ENCODE peak calls at places on chromosomes 1 and 21, in ten cellular contexts. T is stimulated activated CD4-positive, alpha-beta T cell treated with anti-CD3 and anti-CD28 coated beads, Interleukin-4, amount 100 ng/mL, for 1 hour; A is iris pigment epithelial cell; V is iPS DF 6.9; E is LoVo; R is thyroid gland; L is heart left ventricle; H is HS-5; M is kidney glomerular epithelial cell; U is activated T-cell treated with anti-CD3 and anti-CD28 coated beads for 1 hour. P is an unnamed sample.

GRCh38 chr1:193192586-193192985 is 6.2 kb upstream of the B3GALT2 start:
- DNase-seq in T (no peak), A (no peak), V (no peak), E (no peak), R (no peak), L (no peak), H (no peak), M (no peak), U (no peak), P (no peak)

GRCh38 chr1:9136925-9137324 is 8.0 kb upstream of the GPR157 start:
- DNase-seq in T (no peak), A (no peak), V (no peak), E (no peak), R (no peak), L (no peak), H (no peak), M (no peak), U (no peak), P (no peak)

GRCh38 chr1:185917646-185918045 is 183.5 kb downstream of the HMCN1 start:
- DNase-seq in T (no peak), A (peak; percentile 55), V (no peak), E (no peak), R (peak; percentile 28), L (no peak), H (no peak), M (peak; percentile 26), U (no peak), P (no peak)

GRCh38 chr1:50414853-50415234 is 8.4 kb downstream of the DMRTA2 start:
- DNase-seq in T (no peak), A (no peak), V (no peak), E (no peak), R (no peak), L (no peak), H (no peak), M (no peak), U (no peak), P (no peak)

GRCh38 chr1:239772456-239772855 is 319.2 kb upstream of the FMN2 start:
- DNase-seq in T (no peak), A (no peak), V (no peak), E (no peak), R (no peak), L (no peak), H (no peak), M (no peak), U (no peak), P (no peak)

GRCh38 chr21:37149411-37149810 is 76.4 kb downstream of the TTC3 start:
- DNase-seq in T (no peak), A (peak; percentile 94), V (no peak), E (no peak), R (no peak), L (no peak), H (peak; percentile 13), M (no peak), U (no peak), P (no peak)

GRCh38 chr1:27592600-27593340 is 11.2 kb downstream of the AHDC1 start:
- DNase-seq in T (no peak), A (no peak), V (no peak), E (no peak), R (no peak), L (no peak), H (no peak), M (no peak), U (no peak), P (no peak)

GRCh38 chr1:50717327-50717726 is 242.7 kb downstream of the FAF1 start:
- DNase-seq in T (no peak), A (no peak), V (no peak), E (no peak), R (no peak), L (no peak), H (no peak), M (no peak), U (no peak), P (no peak)

GRCh38 chr1:77388655-77389054 is 106.8 kb downstream of the AK5 start:
- DNase-seq in T (no peak), A (no peak), V (no peak), E (no peak), R (no peak), L (no peak), H (no peak), M (no peak), U (no peak), P (no peak)

GRCh38 chr1:224696891-224697765 is 81.0 kb downstream of the CNIH3 start:
- DNase-seq in T (no peak), A (peak; percentile 40), V (no peak), E (no peak), R (peak; percentile 84), L (no peak), H (peak; percentile 71), M (peak; percentile 23), U (no peak), P (no peak)

GRCh38 chr1:27455166-27455811 is 34.7 kb downstream of the WASF2 start:
- DNase-seq in T (no peak), A (no peak), V (no peak), E (no peak), R (peak; percentile 28), L (no peak), H (no peak), M (peak; percentile 85), U (no peak), P (no peak)

GRCh38 chr1:235006816-235007215 is 121.8 kb downstream of the TOMM20 start:
- DNase-seq in T (no peak), A (no peak), V (no peak), E (no peak), R (no peak), L (no peak), H (no peak), M (no peak), U (no peak), P (no peak)

GRCh38 chr1:58804853-58805252 is 21.0 kb upstream of the JUN start:
- DNase-seq in T (no peak), A (no peak), V (no peak), E (peak; percentile 51), R (no peak), L (no peak), H (no peak), M (no peak), U (no peak), P (no peak)

GRCh38 chr1:24065314-24065713 is 46.6 kb downstream of the MYOM3 start:
- DNase-seq in T (no peak), A (no peak), V (no peak), E (no peak), R (no peak), L (no peak), H (no peak), M (no peak), U (no peak), P (no peak)

GRCh38 chr1:216456682-216457081 is 33.4 kb upstream of the USH2A start:
- DNase-seq in T (no peak), A (peak; percentile 93), V (no peak), E (no peak), R (no peak), L (no peak), H (peak; percentile 45), M (no peak), U (no peak), P (no peak)

GRCh38 chr21:41873005-41873404 is 6.1 kb downstream of the PRDM15 start:
- DNase-seq in T (no peak), A (no peak), V (no peak), E (no peak), R (no peak), L (no peak), H (no peak), M (no peak), U (no peak), P (no peak)

GRCh38 chr21:35244514-35244913 is 195.4 kb upstream of the RUNX1 start:
- DNase-seq in T (no peak), A (peak; percentile 88), V (no peak), E (no peak), R (no peak), L (no peak), H (no peak), M (no peak), U (no peak), P (peak; percentile 72)

GRCh38 chr1:112575154-112575804 is 43.7 kb downstream of the ST7L start:
- DNase-seq in T (no peak), A (peak; percentile 99), V (no peak), E (no peak), R (no peak), L (no peak), H (peak; percentile 76), M (no peak), U (no peak), P (no peak)

GRCh38 chr1:107401704-107402103 is 260.9 kb downstream of the NTNG1 start:
- DNase-seq in T (no peak), A (no peak), V (no peak), E (no peak), R (no peak), L (no peak), H (no peak), M (no peak), U (no peak), P (no peak)

GRCh38 chr21:37273440-37273839 is 6.3 kb upstream of the VPS26C start:
- DNase-seq in T (no peak), A (no peak), V (no peak), E (no peak), R (no peak), L (no peak), H (no peak), M (no peak), U (no peak), P (no peak)

GRCh38 chr1:115134850-115135484 is 45.7 kb upstream of the TSPAN2 start:
- DNase-seq in T (no peak), A (peak; percentile 83), V (no peak), E (peak; percentile 37), R (no peak), L (no peak), H (peak; percentile 90), M (peak; percentile 65), U (no peak), P (no peak)

GRCh38 chr1:20486457-20487235 is 636 bp upstream of the CAMK2N1 start:
- DNase-seq in T (peak; percentile 7), A (peak; percentile 43), V (no peak), E (peak; percentile 43), R (peak; percentile 71), L (peak; percentile 88), H (no peak), M (peak; percentile 16), U (no peak), P (peak; percentile 76)

GRCh38 chr1:15115542-15116330 is 37.8 kb upstream of the TMEM51 start:
- DNase-seq in T (no peak), A (no peak), V (no peak), E (no peak), R (no peak), L (no peak), H (no peak), M (no peak), U (no peak), P (no peak)

GRCh38 chr1:171257207-171258052 is 9.1 kb downstream of the FMO1 start:
- DNase-seq in T (no peak), A (peak; percentile 57), V (no peak), E (peak; percentile 41), R (no peak), L (no peak), H (peak; percentile 42), M (no peak), U (no peak), P (peak; percentile 40)

GRCh38 chr1:150535511-150536281 is 13.5 kb upstream of the ADAMTSL4 start:
- DNase-seq in T (no peak), A (no peak), V (no peak), E (peak; percentile 41), R (no peak), L (no peak), H (peak; percentile 83), M (no peak), U (no peak), P (no peak)

GRCh38 chr1:236774926-236775325 is 20.2 kb upstream of the MTR start:
- DNase-seq in T (no peak), A (peak; percentile 43), V (peak; percentile 31), E (peak; percentile 22), R (no peak), L (no peak), H (no peak), M (peak; percentile 40), U (no peak), P (peak; percentile 42)

GRCh38 chr1:87329051-87329755 is 523 bp downstream of the LMO4 start:
- DNase-seq in T (peak; percentile 37), A (peak; percentile 55), V (no peak), E (peak; percentile 39), R (peak; percentile 53), L (peak; percentile 77), H (no peak), M (no peak), U (no peak), P (peak; percentile 70)

GRCh38 chr21:44880762-44881585 is 7.5 kb upstream of the PTTG1IP start:
- DNase-seq in T (no peak), A (peak; percentile 75), V (no peak), E (peak; percentile 39), R (peak; percentile 47), L (no peak), H (no peak), M (peak; percentile 74), U (no peak), P (no peak)

P was measured in body of pancreas.